ENCODE peak calls at places on chromosome X, in five cellular contexts. H is pancreas, W is psoas muscle, B is left lung, U is stomach. S is an unnamed sample. For H3K4me1, the result is how much of the 10 kb centered on the place peaks cover.

GRCh38 chrX:101550362-101550761 is at the start of gene ARMCX1:
- DNase-seq in H (peak), W (peak), B (peak), U (peak), S (no peak)

GRCh38 chrX:63920875-63921274 is 135.9 kb upstream of the ARHGEF9 start:
- DNase-seq in H (no peak), W (no peak), B (no peak), U (no peak), S (no peak)

GRCh38 chrX:153524234-153524633 is 6.8 kb downstream of the ATP2B3 start:
- DNase-seq in H (no peak), W (no peak), B (no peak), U (no peak), S (no peak)

GRCh38 chrX:3712080-3712869 is 1.2 kb downstream of the PRKX start:
- DNase-seq in H (no peak), W (no peak), B (no peak), U (no peak), S (no peak)

GRCh38 chrX:108420481-108420880 is 17.7 kb downstream of the COL4A6 start:
- DNase-seq in H (no peak), W (no peak), B (no peak), U (no peak), S (no peak)

GRCh38 chrX:148577711-148578110 is 77.3 kb downstream of the AFF2 start:
- DNase-seq in H (no peak), W (no peak), B (no peak), U (no peak), S (no peak)

GRCh38 chrX:74231625-74232024 is 72.4 kb upstream of the ZCCHC13 start:
- DNase-seq in H (no peak), W (no peak), B (no peak), U (no peak), S (no peak)

GRCh38 chrX:116246261-116246660 is 75.7 kb downstream of the AGTR2 start:
- DNase-seq in H (no peak), W (no peak), B (no peak), U (no peak), S (no peak)

GRCh38 chrX:103151799-103152198 is 58.9 kb upstream of the NXF3 start:
- DNase-seq in H (no peak), W (no peak), B (no peak), U (no peak), S (no peak)

GRCh38 chrX:10140264-10140663 is 16.5 kb upstream of the CLCN4 start:
- DNase-seq in H (no peak), W (no peak), B (no peak), U (no peak), S (no peak)
- H3K4me1 ChIP-seq in H (under half), W (under half), B (under half), U (under half), S (under half)

GRCh38 chrX:120251471-120252011 is 929 bp downstream of the ZBTB33 start:
- DNase-seq in H (peak), W (peak), B (no peak), U (peak), S (peak)

GRCh38 chrX:120253784-120254183 is 3.2 kb downstream of the ZBTB33 start:
- DNase-seq in H (no peak), W (no peak), B (no peak), U (no peak), S (no peak)

GRCh38 chrX:120244735-120245498 is 5.7 kb upstream of the ZBTB33 start:
- DNase-seq in H (peak), W (peak), B (peak), U (peak), S (peak)

GRCh38 chrX:120250522-120251271 is at the start of gene ZBTB33:
- DNase-seq in H (peak), W (peak), B (peak), U (peak), S (peak)
- TF ChIP-seq CTCF in H (peak), W (peak), B (peak), U (peak), S (peak)

GRCh38 chrX:41447897-41448296 is 754 bp downstream of the NYX start:
- DNase-seq in H (no peak), W (no peak), B (no peak), U (no peak), S (no peak)
- H3K4me1 ChIP-seq in H (under half), W (under half), B (under half), U (under half), S (under half)

DNA sequence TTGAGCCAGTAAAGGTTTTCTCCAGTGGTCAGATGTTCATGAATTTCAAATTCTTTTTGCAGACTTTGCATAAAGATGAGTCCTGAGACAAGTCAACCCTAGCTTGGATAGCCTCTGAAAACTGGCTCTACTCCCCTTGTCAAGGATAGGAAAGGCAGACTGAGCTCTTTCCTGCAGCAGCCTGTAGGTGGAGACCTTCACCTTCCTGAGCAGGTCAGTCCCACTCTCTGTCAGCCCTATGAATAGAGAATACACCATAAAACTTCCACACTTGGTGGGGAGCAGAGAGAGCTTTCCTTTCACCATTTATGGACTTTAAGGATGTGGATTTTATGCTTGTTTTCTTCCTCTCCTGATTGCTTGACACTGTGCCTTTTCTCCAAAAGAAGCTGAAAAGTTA is 41.9 kb downstream of the PCDH19 start:
- DNase-seq in H (no peak), W (no peak), B (no peak), U (no peak), S (no peak)
- TF ChIP-seq CTCF in H (no peak), W (peak), B (no peak), U (no peak), S (no peak)

GRCh38 chrX:50430917-50431316 is 39.7 kb downstream of the DGKK start:
- DNase-seq in H (no peak), W (no peak), B (no peak), U (no peak), S (no peak)
- H3K4me1 ChIP-seq in H (under half), W (under half), B (under half), U (under half), S (under half)

DNA sequence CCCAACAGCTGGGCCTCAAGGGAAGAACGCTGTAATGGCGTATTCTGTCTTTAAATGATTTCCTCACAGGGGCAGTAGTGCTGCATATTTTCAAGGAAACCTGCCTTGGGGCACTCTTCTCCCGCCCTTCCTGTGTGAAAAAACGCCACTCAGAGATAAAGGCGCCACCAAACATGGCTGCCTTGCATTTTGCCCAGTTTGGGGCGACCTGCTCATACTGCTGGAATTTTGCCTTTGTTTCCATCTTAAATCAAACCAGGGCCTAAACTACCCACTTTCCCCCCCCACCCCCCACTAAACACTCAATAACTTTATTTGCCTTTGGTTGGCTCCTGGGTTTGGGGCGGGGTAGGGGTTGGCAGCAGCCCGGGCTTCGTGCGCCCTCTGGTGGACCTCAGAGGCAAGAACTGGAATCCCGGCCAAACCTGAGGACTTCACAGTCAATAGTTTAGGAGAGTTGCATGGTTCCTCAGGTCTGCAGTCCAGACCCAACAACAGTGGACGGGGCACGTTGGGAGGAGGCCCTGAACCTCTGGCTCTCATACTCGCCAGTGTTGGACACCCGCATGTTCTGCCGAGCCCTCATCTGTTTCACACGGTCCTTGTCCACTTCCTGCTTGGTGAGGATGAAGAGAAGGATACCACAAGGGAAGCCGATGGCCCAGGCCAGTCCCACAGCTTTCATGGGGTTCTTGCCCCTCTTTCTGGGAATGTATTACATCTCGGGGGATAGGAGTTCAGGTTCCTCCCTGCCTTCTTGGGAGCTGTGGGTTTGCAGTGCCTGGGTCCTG is 220.1 kb upstream of the STK26 start:
- DNase-seq in H (no peak), W (peak), B (no peak), U (peak), S (peak)
- TF ChIP-seq CTCF in H (no peak), W (peak), B (peak), U (peak), S (no peak)

GRCh38 chrX:110938977-110939732 is 143.5 kb upstream of the CHRDL1 start:
- DNase-seq in H (no peak), W (no peak), B (no peak), U (no peak), S (no peak)
- H3K4me1 ChIP-seq in H (under half), W (under half), B (under half), U (under half), S (under half)